ENCODE peak calls at places on chromosomes 3 and 15, in five cellular contexts. N, X, U, R and E are unnamed samples. For H3K4me1, the result is how much of the 10 kb centered on the place peaks cover.

GRCh38 chr3:138801792-138802191 is 32.9 kb downstream of the PIK3CB start:
- DNase-seq in R (no peak), N (no peak), X (no peak), U (no peak), E (no peak)

GRCh38 chr3:60935709-60936108 is 315.5 kb downstream of the FHIT start:
- DNase-seq in N (no peak), U (no peak), X (no peak), R (no peak), E (no peak)

GRCh38 chr15:29040367-29040745 is 154.6 kb downstream of the APBA2 start:
- DNase-seq in X (peak), N (no peak), R (no peak), U (no peak), E (no peak)

GRCh38 chr3:136957751-136958288 is at the start of gene IL20RB:
- DNase-seq in R (no peak), X (no peak), N (no peak), U (no peak), E (peak)

GRCh38 chr3:134482622-134483021 is 3.2 kb downstream of the ANAPC13 start:
- DNase-seq in N (no peak), X (no peak), R (no peak), U (no peak), E (no peak)

GRCh38 chr3:59401924-59402323 is 352.1 kb upstream of the CFAP20DC start:
- DNase-seq in N (no peak), X (no peak), U (no peak), R (no peak), E (no peak)

GRCh38 chr3:150203273-150203672 is 204.8 kb upstream of the TSC22D2 start:
- DNase-seq in N (no peak), R (no peak), U (no peak), X (no peak), E (no peak)

GRCh38 chr15:67832031-67832551 is 6.8 kb downstream of the SKOR1 start:
- DNase-seq in N (peak), R (no peak), X (no peak), U (no peak), E (no peak)

GRCh38 chr15:29819979-29820801 is 2.1 kb downstream of the TJP1 start:
- DNase-seq in X (no peak), U (no peak), N (no peak), R (no peak), E (no peak)

GRCh38 chr3:183824761-183825379 is 507 bp downstream of the MAP6D1 start:
- DNase-seq in N (no peak), R (no peak), X (no peak), U (no peak), E (no peak)

GRCh38 chr3:188170461-188171459 is 16.8 kb downstream of the LPP start:
- DNase-seq in X (peak), R (no peak), U (no peak), N (no peak), E (no peak)

GRCh38 chr15:66638377-66638776 is 63.7 kb upstream of the SMAD6 start:
- DNase-seq in N (no peak), R (no peak), U (peak), X (no peak), E (no peak)

GRCh38 chr3:115655761-115656282 is 32.5 kb downstream of the GAP43 start:
- DNase-seq in N (no peak), R (no peak), X (no peak), U (no peak), E (no peak)
- H3K4me1 ChIP-seq in N (under half), R (under half), X (under half), U (under half), E (under half)

GRCh38 chr3:15427182-15427880 is at the start of the genes EAF1 and METTL6:
- DNase-seq in N (peak), U (peak), R (peak), X (peak), E (peak)

GRCh38 chr3:15426579-15427118 is 695 bp downstream of the METTL6 start:
- DNase-seq in N (no peak), X (no peak), R (no peak), U (no peak), E (no peak)

GRCh38 chr3:15427981-15428380 is 583 bp downstream of the EAF1 start:
- DNase-seq in U (no peak), R (no peak), X (peak), N (no peak), E (no peak)

GRCh38 chr3:15429080-15429479 is 1.7 kb downstream of the EAF1 start:
- DNase-seq in R (no peak), U (no peak), N (no peak), X (no peak), E (no peak)

GRCh38 chr3:15428539-15428938 is 1.1 kb downstream of the EAF1 start:
- DNase-seq in R (no peak), N (no peak), X (no peak), U (no peak), E (no peak)
- H3K27ac ChIP-seq in R (no peak), N (peak), X (no peak), U (no peak), E (no peak)

GRCh38 chr3:119035014-119035346 is 334 bp upstream of the IGSF11 start:
- DNase-seq in U (no peak), X (no peak), N (no peak), R (no peak), E (peak)
- H3K4me3 ChIP-seq in U (peak), X (peak), N (peak), R (peak), E (peak)

GRCh38 chr3:171791695-171792082 is 18.6 kb downstream of the PLD1 start:
- DNase-seq in U (no peak), R (no peak), N (no peak), X (no peak), E (no peak)
- H3K4me1 ChIP-seq in U (under half), R (under half), N (under half), X (under half), E (under half)

GRCh38 chr3:70789878-70790277 is 477.4 kb upstream of the MDFIC2 start:
- DNase-seq in N (no peak), X (no peak), U (no peak), R (no peak), E (no peak)
- H3K27ac ChIP-seq in N (no peak), X (no peak), U (no peak), R (no peak), E (no peak)

DNA sequence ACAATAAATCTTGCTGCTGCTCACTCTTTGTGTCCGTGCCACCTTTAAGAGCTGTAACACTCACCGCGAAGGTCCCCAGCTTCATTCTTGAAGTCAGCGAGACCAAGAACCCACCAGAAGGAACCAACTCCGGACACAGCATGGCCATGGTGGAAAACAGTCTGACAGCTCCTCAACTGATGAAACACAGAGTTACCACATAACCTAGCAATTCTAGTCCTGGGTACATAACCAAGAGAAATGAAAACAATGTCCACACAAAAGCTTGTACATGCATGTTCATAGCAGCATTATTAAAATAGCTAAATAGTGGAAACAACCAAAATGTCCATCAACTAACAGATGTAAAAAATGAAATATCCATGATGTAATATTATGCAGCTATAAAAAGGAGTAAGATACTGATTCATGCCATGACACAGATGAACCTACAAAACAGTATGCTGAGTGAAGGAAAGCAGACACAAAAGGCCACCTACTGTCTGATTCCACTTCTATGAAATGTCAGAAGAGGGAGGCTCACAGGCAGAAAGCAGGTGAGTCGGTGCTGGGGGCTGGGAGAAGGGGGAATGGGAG is 36.8 kb downstream of the VGLL4 start:
- DNase-seq in X (no peak), U (no peak), R (no peak), N (no peak), E (no peak)
- H3K4me3 ChIP-seq in X (no peak), U (no peak), R (no peak), N (no peak), E (no peak)

GRCh38 chr3:53318522-53318921 is 28.8 kb downstream of the DCP1A start:
- DNase-seq in U (no peak), N (no peak), R (no peak), X (no peak), E (no peak)

GRCh38 chr3:53324011-53324544 is 23.3 kb downstream of the DCP1A start:
- DNase-seq in U (no peak), R (peak), X (no peak), N (no peak), E (no peak)

DNA sequence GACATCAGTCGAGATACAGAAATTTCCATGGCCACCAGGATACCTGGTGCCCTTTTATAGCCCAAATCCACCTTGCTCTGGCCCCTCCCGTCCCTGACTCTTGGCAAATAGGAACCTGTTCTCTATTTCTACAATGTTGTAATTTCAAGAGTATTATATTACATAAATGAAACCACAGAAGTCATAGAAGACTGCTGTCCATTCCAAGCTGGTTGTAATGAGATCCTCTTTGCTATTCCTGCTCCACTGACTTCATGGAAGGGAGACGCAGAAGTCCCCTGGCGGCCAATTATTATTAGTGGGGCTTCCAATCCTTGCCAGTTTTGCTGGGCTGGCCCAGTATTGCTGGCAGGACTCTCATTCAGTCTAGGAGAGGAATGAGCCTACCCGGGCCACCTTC is 26.6 kb downstream of the DCP1A start:
- DNase-seq in N (no peak), X (no peak), U (no peak), R (no peak), E (no peak)
- H3K4me1 ChIP-seq in N (under half), X (under half), U (under half), R (under half), E (under half)

GRCh38 chr3:45027406-45027805 is 1.3 kb downstream of the CLEC3B start:
- DNase-seq in X (no peak), U (no peak), R (no peak), N (no peak), E (no peak)
- H3K27ac ChIP-seq in X (peak), U (peak), R (peak), N (peak), E (no peak)

DNA sequence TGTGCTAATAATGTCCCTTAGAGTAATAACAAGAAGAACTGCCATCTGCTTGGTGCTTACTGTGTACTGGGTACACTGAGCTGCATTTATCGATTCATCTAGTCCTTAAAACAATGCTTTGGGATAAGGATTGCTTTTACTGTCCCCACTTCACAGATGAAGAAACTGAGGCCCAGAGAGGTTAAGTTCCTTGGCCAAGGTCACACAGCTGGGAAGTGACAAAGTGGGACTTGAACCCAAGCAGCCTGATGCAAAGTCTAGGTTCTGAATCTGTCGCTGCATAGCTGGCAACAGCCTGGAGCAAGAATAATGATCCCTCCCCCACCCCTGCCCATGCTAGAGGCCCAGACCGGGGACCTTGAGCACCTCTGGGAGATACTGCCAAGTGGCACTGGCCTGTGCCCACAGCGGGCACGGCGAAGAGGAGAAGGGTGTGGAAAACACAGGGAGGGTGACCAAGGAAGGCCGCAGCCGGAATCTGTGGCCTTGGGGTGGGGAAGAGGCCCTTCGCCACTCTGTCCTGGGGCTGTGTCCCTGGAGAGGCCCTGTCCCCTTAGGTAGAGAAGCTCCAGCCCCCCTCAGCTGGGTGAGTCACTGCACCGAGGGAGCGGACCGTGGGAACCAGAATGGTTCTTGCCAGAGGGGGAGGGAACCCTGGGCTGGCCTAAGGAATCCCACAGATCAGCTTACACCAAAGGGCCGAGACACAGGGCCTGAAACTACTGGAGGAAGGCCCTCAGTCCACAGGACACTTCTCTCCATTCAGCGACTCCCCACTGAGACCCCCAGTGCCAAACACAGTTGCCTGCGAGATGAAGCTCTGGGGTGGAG is 3.5 kb downstream of the PLXND1 start:
- DNase-seq in U (peak), R (peak), X (no peak), N (no peak), E (no peak)
- H3K4me3 ChIP-seq in U (peak), R (peak), X (no peak), N (peak), E (no peak)